ENCODE peak calls at places on chromosomes 3 and 15, in ten cellular contexts. S is MM.1S; I is left cardiac atrium; R is Kasumi-1; G is activated T-helper 1 cell treated with anti-CD3 and anti-CD28 coated beads, Interleukin-2, amount 50 U/mL, for 16 hours; V is HCT116; B is lung; A is NCI-H1417; H is GM13976; L is nucleus accumbens. K is an unnamed sample.

GRCh38 chr3:101848754-101849713 is at the start of gene NFKBIZ:
- DNase-seq in L (peak; percentile 81), A (no peak), V (peak; percentile 77), H (peak; percentile 96), I (peak; percentile 97), B (peak; percentile 98), R (peak; percentile 82), G (peak; percentile 83), S (peak; percentile 92), K (peak; percentile 96)

GRCh38 chr15:40930430-40931299 is 1.5 kb downstream of the DLL4 start:
- DNase-seq in L (no peak), V (peak; percentile 70), G (no peak), B (peak; percentile 59), R (no peak), S (no peak), H (peak; percentile 81), I (peak; percentile 81), A (peak; percentile 43), K (no peak)

GRCh38 chr3:133742351-133743091 is 3.7 kb upstream of the TF start:
- DNase-seq in V (peak; percentile 3), G (no peak), B (no peak), R (peak; percentile 20), H (no peak), A (peak; percentile 44), L (no peak), I (no peak), S (peak; percentile 25), K (no peak)

GRCh38 chr15:47820047-47820779 is 102.9 kb downstream of the SEMA6D start:
- DNase-seq in G (no peak), I (no peak), R (no peak), V (no peak), H (no peak), B (no peak), A (peak; percentile 38), S (no peak), L (no peak), K (no peak)

GRCh38 chr15:96122077-96123027 is 208.1 kb upstream of the NR2F2 start:
- DNase-seq in S (no peak), H (no peak), A (no peak), I (no peak), R (no peak), G (no peak), B (no peak), V (peak; percentile 41), L (no peak), K (no peak)

GRCh38 chr15:75508741-75509532 is 57.4 kb upstream of the SIN3A start:
- DNase-seq in S (peak; percentile 28), B (no peak), A (no peak), R (peak; percentile 80), H (peak; percentile 38), V (peak; percentile 32), L (no peak), G (no peak), I (no peak), K (no peak)

GRCh38 chr15:83304861-83305661 is 20.6 kb upstream of the BNC1 start:
- DNase-seq in R (no peak), B (no peak), G (no peak), L (no peak), S (peak; percentile 61), V (no peak), H (no peak), I (no peak), A (no peak), K (no peak)

GRCh38 chr3:94176886-94177285 is 114.0 kb downstream of the NSUN3 start:
- DNase-seq in S (no peak), H (no peak), B (no peak), L (no peak), V (no peak), R (no peak), G (no peak), I (no peak), A (no peak), K (no peak)

GRCh38 chr15:89489376-89489775 is 7.0 kb downstream of the RHCG start:
- DNase-seq in A (no peak), S (no peak), R (no peak), I (no peak), H (no peak), G (no peak), L (no peak), V (no peak), B (no peak), K (no peak)

GRCh38 chr3:39278616-39278935 is 1.3 kb downstream of the CX3CR1 start:
- DNase-seq in A (no peak), B (no peak), L (no peak), R (no peak), V (no peak), I (no peak), G (no peak), H (no peak), S (no peak), K (no peak)

GRCh38 chr3:136069933-136070332 is 104.4 kb downstream of the PPP2R3A start:
- DNase-seq in S (no peak), I (no peak), H (no peak), G (no peak), L (no peak), B (no peak), V (no peak), A (no peak), R (no peak), K (no peak)

GRCh38 chr15:67109141-67110034 is 44.0 kb downstream of the SMAD3 start:
- DNase-seq in G (no peak), V (no peak), H (peak; percentile 69), A (no peak), R (peak; percentile 44), S (no peak), L (no peak), I (peak; percentile 87), B (no peak), K (no peak)

GRCh38 chr15:59160880-59161593 is 45.6 kb upstream of the LDHAL6B start:
- DNase-seq in B (no peak), S (peak; percentile 81), G (no peak), A (peak; percentile 77), V (no peak), L (no peak), I (no peak), R (peak; percentile 18), H (no peak), K (no peak)

GRCh38 chr3:67653425-67654098 is 850 bp downstream of the SUCLG2 start:
- DNase-seq in R (no peak), V (no peak), A (no peak), S (peak; percentile 9), B (no peak), H (no peak), L (no peak), G (no peak), I (no peak), K (no peak)

GRCh38 chr3:170656293-170656692 is 70.4 kb upstream of the SLC7A14 start:
- DNase-seq in L (no peak), G (no peak), R (no peak), A (no peak), H (no peak), I (no peak), B (no peak), S (no peak), V (no peak), K (no peak)